ENCODE peak calls at places on chromosomes 11 and 22, in five cellular contexts. C, N, A, F and G are unnamed samples.

GRCh38 chr11:65891180-65892136 is 985 bp downstream of the CCDC85B start:
- DNase-seq in C (no peak), N (peak; percentile 40), A (peak; percentile 84), F (no peak), G (no peak)

GRCh38 chr11:47035108-47035507 is 98.5 kb downstream of the CSTPP1 start:
- DNase-seq in C (no peak), N (no peak), A (no peak), F (peak; percentile 12), G (no peak)

GRCh38 chr11:57094206-57094940 is 87.4 kb upstream of the LRRC55 start:
- DNase-seq in C (no peak), N (no peak), A (no peak), F (no peak), G (no peak)

GRCh38 chr11:134678744-134679143 is 266.7 kb upstream of the B3GAT1 start:
- DNase-seq in C (no peak), N (no peak), A (no peak), F (no peak), G (peak; percentile 64)

GRCh38 chr11:69504127-69504526 is 22.7 kb downstream of the LINC01488 start:
- DNase-seq in C (no peak), N (no peak), A (no peak), F (no peak), G (no peak)

GRCh38 chr22:39348909-39349505 is 784 bp upstream of the SYNGR1 start:
- DNase-seq in C (no peak), N (no peak), A (no peak), F (no peak), G (no peak)

GRCh38 chr11:1450958-1451710 is 35.4 kb downstream of the MOB2 start:
- DNase-seq in C (no peak), N (no peak), A (no peak), F (no peak), G (no peak)

GRCh38 chr11:99505319-99505718 is 484.6 kb downstream of the CNTN5 start:
- DNase-seq in C (no peak), N (no peak), A (no peak), F (no peak), G (no peak)

GRCh38 chr11:118374729-118375128 is 15.3 kb downstream of the UBE4A start:
- DNase-seq in C (no peak), N (no peak), A (no peak), F (no peak), G (no peak)

GRCh38 chr11:76062733-76063132 is 143.6 kb downstream of the WNT11 start:
- DNase-seq in C (no peak), N (no peak), A (no peak), F (no peak), G (no peak)

GRCh38 chr11:90414221-90414620 is 191.4 kb upstream of the CHORDC1 start:
- DNase-seq in C (no peak), N (no peak), A (no peak), F (no peak), G (no peak)

GRCh38 chr11:20544536-20545237 is 54.7 kb upstream of the SLC6A5 start:
- DNase-seq in C (no peak), N (no peak), A (no peak), F (no peak), G (no peak)

GRCh38 chr22:20951151-20951931 is 15.7 kb upstream of the AIFM3 start:
- DNase-seq in C (no peak), N (no peak), A (no peak), F (no peak), G (no peak)

GRCh38 chr11:9150501-9150900 is 59.1 kb upstream of the SCUBE2 start:
- DNase-seq in C (no peak), N (no peak), A (no peak), F (no peak), G (no peak)